ENCODE peak calls at places on chromosomes 12 and 14, in four cellular contexts. One of them, this sample, is unnamed.

GRCh38 chr12:120015313-120015712 is 26.3 kb downstream of the BICDL1 start:
- DNase-seq in AG09309: no peak
- DNase-seq in astrocyte of the cerebellum: no peak
- DNase-seq in OCI-LY7: no peak
- DNase-seq in this sample: peak; percentile 88

GRCh38 chr12:104909761-104910160 is 48.3 kb downstream of the SLC41A2 start:
- DNase-seq in AG09309: no peak
- DNase-seq in OCI-LY7: no peak
- DNase-seq in astrocyte of the cerebellum: no peak
- DNase-seq in this sample: no peak

GRCh38 chr14:88933203-88933602 is 108.8 kb downstream of the TTC8 start:
- DNase-seq in OCI-LY7: no peak
- DNase-seq in AG09309: no peak
- DNase-seq in astrocyte of the cerebellum: no peak
- DNase-seq in this sample: no peak

GRCh38 chr12:26530461-26530860 is 302.5 kb downstream of the ITPR2 start:
- DNase-seq in astrocyte of the cerebellum: no peak
- DNase-seq in AG09309: no peak
- DNase-seq in OCI-LY7: no peak
- DNase-seq in this sample: no peak

GRCh38 chr12:119911147-119911546 is 34.0 kb upstream of the CIT start:
- DNase-seq in AG09309: peak; percentile 53
- DNase-seq in astrocyte of the cerebellum: peak; percentile 11
- DNase-seq in OCI-LY7: no peak
- DNase-seq in this sample: no peak

GRCh38 chr12:7008864-7009263 is 9.4 kb downstream of the LPCAT3 start:
- DNase-seq in AG09309: no peak
- DNase-seq in astrocyte of the cerebellum: no peak
- DNase-seq in OCI-LY7: no peak
- DNase-seq in this sample: no peak

GRCh38 chr14:103625361-103626095 is 3.5 kb upstream of the KLC1 start:
- DNase-seq in astrocyte of the cerebellum: no peak
- DNase-seq in AG09309: no peak
- DNase-seq in OCI-LY7: peak; percentile 66
- DNase-seq in this sample: peak; percentile 53

GRCh38 chr14:32307881-32308582 is 21.1 kb upstream of the AKAP6 start:
- DNase-seq in OCI-LY7: no peak
- DNase-seq in AG09309: no peak
- DNase-seq in astrocyte of the cerebellum: no peak
- DNase-seq in this sample: no peak

GRCh38 chr14:50109342-50109741 is 7.0 kb downstream of the VCPKMT start:
- DNase-seq in astrocyte of the cerebellum: peak; percentile 4
- DNase-seq in OCI-LY7: no peak
- DNase-seq in AG09309: no peak
- DNase-seq in this sample: no peak

GRCh38 chr14:94764573-94764972 is 5.3 kb downstream of the GSC start:
- DNase-seq in OCI-LY7: no peak
- DNase-seq in astrocyte of the cerebellum: no peak
- DNase-seq in AG09309: no peak
- DNase-seq in this sample: no peak

GRCh38 chr12:118842753-118843335 is 138.5 kb upstream of the SRRM4 start:
- DNase-seq in astrocyte of the cerebellum: no peak
- DNase-seq in OCI-LY7: no peak
- DNase-seq in AG09309: no peak
- DNase-seq in this sample: no peak

GRCh38 chr12:50104614-50105366 is 982 bp downstream of the GPD1 start:
- DNase-seq in AG09309: no peak
- DNase-seq in OCI-LY7: no peak
- DNase-seq in astrocyte of the cerebellum: no peak
- DNase-seq in this sample: no peak

GRCh38 chr12:11689591-11690158 is 40.2 kb downstream of the ETV6 start:
- DNase-seq in OCI-LY7: no peak
- DNase-seq in AG09309: no peak
- DNase-seq in astrocyte of the cerebellum: no peak
- DNase-seq in this sample: no peak

GRCh38 chr12:130163461-130164215 is 1.4 kb downstream of the FZD10 start:
- DNase-seq in OCI-LY7: no peak
- DNase-seq in AG09309: no peak
- DNase-seq in astrocyte of the cerebellum: no peak
- DNase-seq in this sample: no peak

GRCh38 chr12:101891462-101891971 is 14.1 kb downstream of the DRAM1 start:
- DNase-seq in OCI-LY7: no peak
- DNase-seq in astrocyte of the cerebellum: peak; percentile 12
- DNase-seq in AG09309: peak; percentile 55
- DNase-seq in this sample: no peak

GRCh38 chr14:88895116-88895515 is 70.7 kb downstream of the TTC8 start:
- DNase-seq in AG09309: peak; percentile 32
- DNase-seq in OCI-LY7: no peak
- DNase-seq in astrocyte of the cerebellum: peak; percentile 16
- DNase-seq in this sample: no peak

GRCh38 chr12:110269622-110270124 is 11.4 kb upstream of the ATP2A2 start:
- DNase-seq in astrocyte of the cerebellum: no peak
- DNase-seq in AG09309: no peak
- DNase-seq in OCI-LY7: no peak
- DNase-seq in this sample: no peak

GRCh38 chr12:79848321-79848720 is 86.6 kb downstream of the PPP1R12A start:
- DNase-seq in astrocyte of the cerebellum: no peak
- DNase-seq in AG09309: no peak
- DNase-seq in OCI-LY7: no peak
- DNase-seq in this sample: peak; percentile 8

GRCh38 chr12:26046886-26047285 is 78.0 kb downstream of the BHLHE41 start:
- DNase-seq in OCI-LY7: no peak
- DNase-seq in astrocyte of the cerebellum: no peak
- DNase-seq in AG09309: no peak
- DNase-seq in this sample: no peak

GRCh38 chr12:47306130-47306529 is 226.4 kb upstream of the AMIGO2 start:
- DNase-seq in OCI-LY7: no peak
- DNase-seq in AG09309: no peak
- DNase-seq in astrocyte of the cerebellum: no peak
- DNase-seq in this sample: no peak

GRCh38 chr12:64611430-64612286 is 1.4 kb downstream of the RASSF3 start:
- DNase-seq in OCI-LY7: peak; percentile 37
- DNase-seq in astrocyte of the cerebellum: no peak
- DNase-seq in AG09309: no peak
- DNase-seq in this sample: peak; percentile 39

GRCh38 chr12:1273051-1273450 is 282.0 kb downstream of the ERC1 start:
- DNase-seq in OCI-LY7: no peak
- DNase-seq in AG09309: peak; percentile 10
- DNase-seq in astrocyte of the cerebellum: no peak
- DNase-seq in this sample: no peak

GRCh38 chr12:108634225-108634795 is 616 bp upstream of the SELPLG start:
- DNase-seq in astrocyte of the cerebellum: no peak
- DNase-seq in AG09309: no peak
- DNase-seq in OCI-LY7: peak; percentile 66
- DNase-seq in this sample: peak; percentile 73

GRCh38 chr12:132475304-132476037 is 14.5 kb upstream of the FBRSL1 start:
- DNase-seq in OCI-LY7: peak; percentile 23
- DNase-seq in AG09309: no peak
- DNase-seq in astrocyte of the cerebellum: no peak
- DNase-seq in this sample: peak; percentile 52

GRCh38 chr12:998020-998874 is 7.2 kb downstream of the ERC1 start:
- DNase-seq in astrocyte of the cerebellum: no peak
- DNase-seq in AG09309: no peak
- DNase-seq in OCI-LY7: peak; percentile 48
- DNase-seq in this sample: no peak

GRCh38 chr14:83208346-83208745 is 1674.7 kb upstream of the SEL1L start:
- DNase-seq in astrocyte of the cerebellum: no peak
- DNase-seq in AG09309: no peak
- DNase-seq in OCI-LY7: no peak
- DNase-seq in this sample: no peak

GRCh38 chr12:109112720-109113465 is 3.5 kb upstream of the ACACB start:
- DNase-seq in AG09309: no peak
- DNase-seq in OCI-LY7: no peak
- DNase-seq in astrocyte of the cerebellum: no peak
- DNase-seq in this sample: no peak

GRCh38 chr14:24780278-24780677 is 146.3 kb upstream of the GZMB start:
- DNase-seq in astrocyte of the cerebellum: no peak
- DNase-seq in OCI-LY7: no peak
- DNase-seq in AG09309: no peak
- DNase-seq in this sample: no peak

GRCh38 chr12:93954160-93955112 is 193.9 kb upstream of the PLXNC1 start:
- DNase-seq in OCI-LY7: no peak
- DNase-seq in astrocyte of the cerebellum: no peak
- DNase-seq in AG09309: no peak
- DNase-seq in this sample: no peak

GRCh38 chr14:38399652-38400051 is 143.8 kb upstream of the CLEC14A start:
- DNase-seq in OCI-LY7: no peak
- DNase-seq in astrocyte of the cerebellum: no peak
- DNase-seq in AG09309: no peak
- DNase-seq in this sample: no peak

GRCh38 chr12:104750061-104750460 is 208.0 kb downstream of the SLC41A2 start:
- DNase-seq in OCI-LY7: peak; percentile 56
- DNase-seq in AG09309: peak; percentile 45
- DNase-seq in astrocyte of the cerebellum: peak; percentile 66
- DNase-seq in this sample: no peak

GRCh38 chr12:87185367-87185766 is 843.8 kb downstream of the C12orf50 start:
- DNase-seq in AG09309: no peak
- DNase-seq in OCI-LY7: no peak
- DNase-seq in astrocyte of the cerebellum: no peak
- DNase-seq in this sample: no peak

DNA sequence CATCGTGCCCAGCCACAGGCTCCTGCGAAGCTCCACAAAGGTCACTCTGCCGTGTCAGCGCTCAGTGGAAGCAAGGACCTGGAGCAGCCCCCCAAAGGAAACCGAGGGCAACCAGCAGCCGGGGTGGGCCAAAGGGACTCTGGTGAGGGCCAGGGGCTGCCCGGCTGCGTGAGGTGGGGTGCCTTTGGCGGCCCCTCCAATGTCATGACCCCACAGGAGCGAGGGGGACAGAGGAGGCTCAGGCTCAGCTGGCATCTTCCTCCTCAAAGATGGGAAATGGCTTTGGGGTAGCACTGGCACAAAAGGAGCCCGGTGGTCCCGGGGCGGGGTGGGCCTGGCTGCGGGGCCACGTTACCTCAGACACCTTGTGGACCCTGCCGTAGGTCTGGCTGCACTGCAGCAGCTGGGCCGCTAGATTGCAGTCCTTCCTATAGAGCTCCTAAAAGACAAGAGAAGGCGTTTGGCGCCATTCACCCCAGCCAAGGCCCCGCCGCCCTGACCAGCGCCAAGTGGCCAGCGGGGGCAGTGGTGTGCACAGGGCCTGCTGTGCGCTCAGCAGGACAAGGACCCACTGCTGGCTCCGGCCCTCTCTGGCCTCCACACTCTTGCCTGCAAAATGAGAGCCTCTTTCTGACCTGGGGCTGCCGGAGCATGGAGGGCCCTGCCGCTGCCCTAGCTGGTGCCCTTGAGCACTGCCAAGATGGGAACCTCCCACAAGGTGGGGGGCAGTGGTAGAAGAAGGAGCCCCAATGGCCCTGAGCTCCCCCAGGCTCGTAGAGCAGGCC is 46.9 kb downstream of the BEGAIN start:
- DNase-seq in OCI-LY7: no peak
- DNase-seq in astrocyte of the cerebellum: no peak
- DNase-seq in AG09309: no peak
- DNase-seq in this sample: no peak
- TF ChIP-seq CTCF in OCI-LY7: peak; percentile 48
- TF ChIP-seq CTCF in astrocyte of the cerebellum: peak; percentile 18
- TF ChIP-seq CTCF in AG09309: peak; percentile 23
- TF ChIP-seq CTCF in this sample: no peak

GRCh38 chr14:35285991-35286564 is 6.1 kb upstream of the PSMA6 start:
- DNase-seq in AG09309: no peak
- DNase-seq in astrocyte of the cerebellum: no peak
- DNase-seq in OCI-LY7: peak; percentile 72
- DNase-seq in this sample: no peak
- TF ChIP-seq CTCF in AG09309: no peak
- TF ChIP-seq CTCF in astrocyte of the cerebellum: no peak
- TF ChIP-seq CTCF in OCI-LY7: no peak
- TF ChIP-seq CTCF in this sample: no peak

GRCh38 chr12:40618621-40619020 is 73.6 kb upstream of the CNTN1 start:
- DNase-seq in OCI-LY7: no peak
- DNase-seq in AG09309: no peak
- DNase-seq in astrocyte of the cerebellum: no peak
- DNase-seq in this sample: no peak

GRCh38 chr12:40616383-40616900 is 75.8 kb upstream of the CNTN1 start:
- DNase-seq in astrocyte of the cerebellum: no peak
- DNase-seq in AG09309: no peak
- DNase-seq in OCI-LY7: no peak
- DNase-seq in this sample: no peak

GRCh38 chr12:40620564-40621019 is 71.6 kb upstream of the CNTN1 start:
- DNase-seq in OCI-LY7: no peak
- DNase-seq in astrocyte of the cerebellum: no peak
- DNase-seq in AG09309: no peak
- DNase-seq in this sample: no peak

GRCh38 chr12:40622246-40622838 is 69.9 kb upstream of the CNTN1 start:
- DNase-seq in OCI-LY7: peak; percentile 59
- DNase-seq in AG09309: no peak
- DNase-seq in astrocyte of the cerebellum: peak; percentile 44
- DNase-seq in this sample: peak; percentile 68
- TF ChIP-seq CTCF in OCI-LY7: peak; percentile 94
- TF ChIP-seq CTCF in AG09309: peak; percentile 57
- TF ChIP-seq CTCF in astrocyte of the cerebellum: peak; percentile 84
- TF ChIP-seq CTCF in this sample: peak; percentile 65

DNA sequence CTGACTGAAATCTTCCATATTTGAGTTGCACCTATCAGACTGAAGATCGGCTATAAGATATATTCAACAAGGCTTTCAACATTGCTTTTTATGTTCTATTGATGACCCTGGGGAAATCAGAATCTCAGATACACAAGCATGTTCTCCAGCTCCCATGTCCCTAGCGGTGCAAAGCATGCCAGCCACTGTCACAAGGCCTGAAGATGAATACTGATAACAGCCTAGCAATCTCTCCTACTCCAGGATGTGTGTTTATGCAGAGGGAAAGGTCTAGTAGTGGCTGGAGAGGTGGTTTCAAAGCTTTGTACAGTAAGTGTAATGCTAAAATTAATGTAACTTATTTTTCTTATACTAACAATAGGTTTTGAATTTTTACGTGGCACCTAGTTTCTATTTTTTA is 64.6 kb downstream of the SOX5 start:
- DNase-seq in AG09309: no peak
- DNase-seq in astrocyte of the cerebellum: no peak
- DNase-seq in OCI-LY7: no peak
- DNase-seq in this sample: no peak
- TF ChIP-seq CTCF in AG09309: no peak
- TF ChIP-seq CTCF in astrocyte of the cerebellum: no peak
- TF ChIP-seq CTCF in OCI-LY7: no peak
- TF ChIP-seq CTCF in this sample: no peak

DNA sequence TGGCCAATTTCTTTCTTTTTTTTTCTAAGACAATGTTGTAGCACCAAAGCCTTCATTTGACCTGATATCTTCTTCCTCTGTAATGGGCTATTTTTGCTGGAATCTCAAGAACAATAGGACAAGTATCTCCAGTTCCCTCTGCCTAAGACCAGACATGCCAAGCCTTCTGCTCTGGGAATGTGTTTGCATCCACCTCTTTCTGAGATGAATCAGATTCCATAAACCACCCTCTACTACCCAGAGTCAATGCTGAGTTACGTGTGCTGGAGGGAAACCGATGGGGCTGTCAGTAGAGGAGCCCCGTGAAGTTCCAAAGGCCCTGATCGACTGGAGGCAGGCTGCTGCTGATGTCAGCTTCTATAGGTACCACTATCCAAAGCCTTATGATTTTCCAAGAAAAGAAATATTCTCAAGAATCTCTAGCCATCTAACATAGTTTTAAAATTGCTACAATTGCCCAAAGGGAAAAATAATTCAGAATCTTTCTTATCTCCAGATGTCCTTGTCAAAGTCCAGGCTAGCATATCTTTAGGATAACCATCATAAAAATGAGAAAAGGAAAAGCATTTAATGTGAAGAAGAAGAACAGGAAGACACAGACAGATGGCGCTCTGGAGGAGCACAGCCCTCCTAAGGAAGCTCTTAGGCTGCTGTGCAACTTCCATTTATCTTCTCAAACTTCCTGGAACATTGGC is 101.9 kb downstream of the SLC8A3 start:
- DNase-seq in astrocyte of the cerebellum: peak; percentile 36
- DNase-seq in AG09309: no peak
- DNase-seq in OCI-LY7: peak; percentile 24
- DNase-seq in this sample: peak; percentile 54
- TF ChIP-seq CTCF in astrocyte of the cerebellum: peak; percentile 70
- TF ChIP-seq CTCF in AG09309: peak; percentile 52
- TF ChIP-seq CTCF in OCI-LY7: peak; percentile 76
- TF ChIP-seq CTCF in this sample: peak; percentile 52